ENCODE peak calls at places on chromosomes 5 and 9, in seven cellular contexts. S is choroid plexus epithelial cell, D is GM10248, Z is AG10803, Y is progenitor cell of endocrine pancreas, W is type B pancreatic cell, P is left ventricle myocardium inferior. Q is an unnamed sample.
A peak's percentile ranks its signal among the peaks of the same experiment; 100 is the strongest.

GRCh38 chr5:122629278-122629677 is 145.6 kb upstream of the SNX2 start:
- DNase-seq in D (no peak), W (no peak), P (no peak), Y (no peak), Z (no peak), S (no peak), Q (no peak)

GRCh38 chr5:173302546-173303155 is 25.6 kb downstream of the STC2 start:
- DNase-seq in P (no peak), Y (no peak), S (peak; percentile 62), Z (peak; percentile 79), W (no peak), D (no peak), Q (no peak)

GRCh38 chr5:149680810-149681221 is 49.3 kb upstream of the PPARGC1B start:
- DNase-seq in W (no peak), P (peak; percentile 44), Y (no peak), D (peak; percentile 85), Z (no peak), S (no peak), Q (peak; percentile 74)

GRCh38 chr5:151742870-151743294 is 15.5 kb downstream of the ATOX1 start:
- DNase-seq in S (peak; percentile 79), W (no peak), D (no peak), Z (peak; percentile 68), P (peak; percentile 30), Y (peak; percentile 21), Q (no peak)

GRCh38 chr5:136048966-136049365 is 20.2 kb downstream of the TGFBI start:
- DNase-seq in D (no peak), Y (no peak), S (no peak), W (no peak), Z (no peak), P (no peak), Q (no peak)

GRCh38 chr5:179530069-179530998 is 20.0 kb upstream of the RUFY1 start:
- DNase-seq in D (peak; percentile 82), W (no peak), Z (peak; percentile 25), S (peak; percentile 38), P (peak; percentile 79), Y (peak; percentile 64), Q (peak; percentile 88)

GRCh38 chr9:115237383-115238087 is 119.6 kb upstream of the TNC start:
- DNase-seq in Y (no peak), S (peak; percentile 4), P (peak; percentile 33), D (no peak), W (no peak), Z (peak; percentile 84), Q (no peak)

GRCh38 chr5:9515451-9515850 is 30.4 kb downstream of the SEMA5A start:
- DNase-seq in W (no peak), D (no peak), Y (no peak), P (peak; percentile 49), Z (no peak), S (no peak), Q (no peak)

GRCh38 chr9:122122903-122123632 is 30.0 kb upstream of the TTLL11 start:
- DNase-seq in W (no peak), P (peak; percentile 62), S (peak; percentile 84), Z (peak; percentile 65), Y (peak; percentile 69), D (peak; percentile 85), Q (peak; percentile 88)

GRCh38 chr5:171498166-171498565 is 78.7 kb downstream of the FGF18 start:
- DNase-seq in S (no peak), W (no peak), Y (no peak), Z (no peak), D (no peak), P (no peak), Q (no peak)

GRCh38 chr9:89496645-89497044 is 1.3 kb downstream of the SEMA4D start:
- DNase-seq in D (peak; percentile 45), Y (no peak), P (no peak), W (no peak), Z (no peak), S (no peak), Q (no peak)

GRCh38 chr5:174340221-174340620 is 294.7 kb downstream of the NSG2 start:
- DNase-seq in Y (no peak), Z (peak; percentile 58), P (no peak), D (no peak), S (no peak), W (no peak), Q (no peak)

GRCh38 chr9:91775011-91775707 is 174.9 kb downstream of the ROR2 start:
- DNase-seq in Y (peak; percentile 78), D (peak; percentile 83), S (peak; percentile 69), Z (peak; percentile 47), W (no peak), P (peak; percentile 60), Q (peak; percentile 81)

GRCh38 chr9:126697350-126697749 is 83.6 kb downstream of the LMX1B start:
- DNase-seq in Z (no peak), W (no peak), P (no peak), Y (no peak), D (no peak), S (no peak), Q (no peak)

GRCh38 chr9:19271081-19271480 is 40.6 kb downstream of the DENND4C start:
- DNase-seq in D (no peak), Z (peak; percentile 17), Y (no peak), P (no peak), W (no peak), S (peak; percentile 13), Q (no peak)

GRCh38 chr9:108972626-108973209 is 38.5 kb downstream of the ABITRAM start:
- DNase-seq in W (no peak), Y (no peak), S (peak; percentile 72), D (no peak), P (no peak), Z (peak; percentile 54), Q (no peak)

GRCh38 chr5:177470759-177471536 is 2.5 kb downstream of the DBN1 start:
- DNase-seq in S (peak; percentile 84), P (no peak), W (no peak), Z (no peak), D (no peak), Y (no peak), Q (no peak)

GRCh38 chr9:2676466-2676865 is 40.8 kb upstream of the KCNV2 start:
- DNase-seq in P (no peak), D (no peak), S (no peak), W (no peak), Z (no peak), Y (no peak), Q (no peak)

GRCh38 chr5:173283318-173284288 is 44.6 kb downstream of the STC2 start:
- DNase-seq in Y (peak; percentile 74), Z (peak; percentile 46), D (peak; percentile 83), S (peak; percentile 71), P (peak; percentile 82), W (peak; percentile 84), Q (peak; percentile 86)

GRCh38 chr9:130186051-130186450 is 13.8 kb downstream of the NCS1 start:
- DNase-seq in W (peak; percentile 67), Y (no peak), S (no peak), Z (peak; percentile 43), D (no peak), P (no peak), Q (no peak)

GRCh38 chr9:27151693-27152397 is 42.8 kb downstream of the TEK start:
- DNase-seq in W (no peak), D (no peak), S (peak; percentile 74), Z (peak; percentile 86), Y (no peak), P (no peak), Q (no peak)

DNA sequence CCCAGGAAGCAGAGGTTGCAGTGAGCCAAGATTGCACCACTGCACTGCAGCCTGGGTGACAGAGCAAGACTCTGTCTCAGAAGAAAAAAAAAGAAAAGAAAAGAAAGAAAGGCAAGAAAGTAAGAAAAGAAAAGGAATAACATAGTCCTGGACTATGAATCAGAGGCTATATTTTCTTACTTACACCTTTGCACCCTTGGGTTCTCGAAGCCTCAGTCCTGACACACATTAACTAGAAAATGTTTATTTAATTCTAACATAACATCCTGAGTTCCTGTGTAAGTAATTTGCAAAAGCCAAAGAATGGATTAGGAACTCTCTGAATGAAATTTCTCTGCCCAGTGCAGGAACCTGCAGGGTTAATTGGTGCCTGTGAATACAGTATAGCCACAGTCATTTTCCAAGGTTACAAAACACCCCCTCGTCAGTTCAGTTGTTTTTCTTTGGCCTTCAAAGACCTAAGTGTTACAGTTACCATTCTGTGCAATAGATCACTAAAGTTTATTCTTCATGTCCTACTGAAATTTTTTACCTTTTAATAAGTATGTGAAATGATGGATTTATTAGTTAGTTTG is 147.6 kb downstream of the SV2C start:
- DNase-seq in S (no peak), Z (no peak), D (no peak), W (no peak), Y (no peak), P (no peak), Q (no peak)
- TF ChIP-seq CTCF in S (no peak), Z (no peak), D (no peak), W (no peak), Y (no peak), P (no peak), Q (no peak)

GRCh38 chr5:145887976-145888574 is 15.3 kb upstream of the GRXCR2 start:
- DNase-seq in Z (peak; percentile 62), W (no peak), Y (peak; percentile 21), P (no peak), S (peak; percentile 84), D (no peak), Q (no peak)
- TF ChIP-seq CTCF in Z (peak; percentile 96), W (peak; percentile 80), Y (peak; percentile 77), P (peak; percentile 68), S (peak; percentile 98), D (peak; percentile 10), Q (peak; percentile 31)

GRCh38 chr9:8351431-8351830 is 551.9 kb upstream of the DMAC1 start:
- DNase-seq in Z (no peak), Y (no peak), D (no peak), W (no peak), P (no peak), S (no peak), Q (no peak)

GRCh38 chr9:8361364-8361763 is 561.8 kb upstream of the DMAC1 start:
- DNase-seq in S (no peak), Y (no peak), P (no peak), Z (no peak), W (no peak), D (no peak), Q (no peak)

GRCh38 chr9:8362250-8362649 is 562.7 kb upstream of the DMAC1 start:
- DNase-seq in S (no peak), D (no peak), W (no peak), Y (no peak), Z (no peak), P (no peak), Q (no peak)

GRCh38 chr9:8356406-8356805 is 556.8 kb upstream of the DMAC1 start:
- DNase-seq in D (no peak), Y (no peak), S (no peak), P (no peak), W (no peak), Z (no peak), Q (no peak)
- TF ChIP-seq CTCF in D (no peak), Y (no peak), S (no peak), P (no peak), W (no peak), Z (no peak), Q (no peak)

DNA sequence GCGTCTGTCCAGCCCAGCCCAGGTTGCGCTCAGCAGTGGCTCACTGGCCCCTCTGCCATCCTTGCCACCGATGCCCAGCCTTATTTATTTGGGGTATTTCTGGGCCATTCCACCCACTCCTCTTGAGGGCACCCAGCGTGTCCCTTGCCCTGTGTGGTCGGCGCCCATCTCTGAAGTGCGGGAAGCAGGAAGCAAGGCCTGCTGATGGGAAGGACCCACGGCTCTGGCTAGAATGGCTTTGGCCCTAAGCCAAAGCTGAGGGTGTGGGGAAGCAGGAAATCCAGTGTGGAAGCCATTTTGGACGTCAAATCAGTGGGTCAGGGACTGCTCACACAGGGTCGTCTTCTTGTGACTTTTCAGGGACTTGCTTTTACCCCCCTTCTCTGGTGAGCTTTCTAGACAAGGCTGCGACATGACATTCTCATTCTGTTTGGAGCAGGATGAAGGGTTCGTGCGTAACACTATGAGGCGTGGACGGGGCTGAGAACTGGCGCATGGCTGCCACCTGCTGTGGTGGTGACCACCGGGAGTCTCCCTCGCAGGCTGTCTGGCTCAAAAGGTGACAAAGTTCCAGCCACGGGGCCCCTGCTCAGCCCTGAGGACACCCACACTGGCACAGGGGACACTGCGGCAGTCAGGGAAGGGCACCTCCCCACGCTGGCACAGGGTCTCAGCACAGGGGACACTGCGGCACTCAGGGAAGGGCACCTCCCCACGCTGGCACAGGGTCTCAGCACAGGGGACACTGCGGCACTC is 50.7 kb upstream of the NKD2 start:
- DNase-seq in D (no peak), Y (peak; percentile 7), P (no peak), W (no peak), Z (peak; percentile 32), S (no peak), Q (no peak)
- TF ChIP-seq CTCF in D (no peak), Y (no peak), P (no peak), W (no peak), Z (no peak), S (no peak), Q (no peak)